ENCODE peak calls at places on chromosomes 3 and 15, in six cellular contexts. One of them, this sample, is unnamed.

GRCh38 chr3:65098400-65098799 is 410.6 kb upstream of the ADAMTS9 start:
- DNase-seq in epithelial cell of prostate: no peak
- DNase-seq in CD8-positive, alpha-beta memory T cell: no peak
- DNase-seq in ovary: no peak
- DNase-seq in fibroblast of lung: no peak
- DNase-seq in CD4-positive, alpha-beta T cell: no peak
- DNase-seq in this sample: no peak

GRCh38 chr3:174862101-174862500 is 3.0 kb downstream of the NAALADL2 start:
- DNase-seq in epithelial cell of prostate: peak; percentile 53
- DNase-seq in CD8-positive, alpha-beta memory T cell: no peak
- DNase-seq in ovary: no peak
- DNase-seq in fibroblast of lung: no peak
- DNase-seq in CD4-positive, alpha-beta T cell: no peak
- DNase-seq in this sample: no peak

GRCh38 chr15:40721716-40722115 is 26.7 kb downstream of the RAD51 start:
- DNase-seq in epithelial cell of prostate: no peak
- DNase-seq in CD8-positive, alpha-beta memory T cell: no peak
- DNase-seq in ovary: no peak
- DNase-seq in fibroblast of lung: no peak
- DNase-seq in CD4-positive, alpha-beta T cell: no peak
- DNase-seq in this sample: no peak

GRCh38 chr15:100721758-100722550 is 119.6 kb downstream of the ASB7 start:
- DNase-seq in epithelial cell of prostate: peak; percentile 100
- DNase-seq in CD8-positive, alpha-beta memory T cell: no peak
- DNase-seq in ovary: peak; percentile 87
- DNase-seq in fibroblast of lung: peak; percentile 100
- DNase-seq in CD4-positive, alpha-beta T cell: no peak
- DNase-seq in this sample: peak; percentile 99

GRCh38 chr15:42385980-42386695 is 26.8 kb downstream of the CAPN3 start:
- DNase-seq in epithelial cell of prostate: no peak
- DNase-seq in CD8-positive, alpha-beta memory T cell: no peak
- DNase-seq in ovary: no peak
- DNase-seq in fibroblast of lung: no peak
- DNase-seq in CD4-positive, alpha-beta T cell: no peak
- DNase-seq in this sample: no peak

GRCh38 chr3:152538518-152538917 is 269.8 kb downstream of the MBNL1 start:
- DNase-seq in epithelial cell of prostate: no peak
- DNase-seq in CD8-positive, alpha-beta memory T cell: no peak
- DNase-seq in ovary: no peak
- DNase-seq in fibroblast of lung: no peak
- DNase-seq in CD4-positive, alpha-beta T cell: no peak
- DNase-seq in this sample: peak; percentile 17

GRCh38 chr3:19190602-19191001 is 42.3 kb downstream of the KCNH8 start:
- DNase-seq in epithelial cell of prostate: no peak
- DNase-seq in CD8-positive, alpha-beta memory T cell: no peak
- DNase-seq in ovary: no peak
- DNase-seq in fibroblast of lung: no peak
- DNase-seq in CD4-positive, alpha-beta T cell: no peak
- DNase-seq in this sample: no peak

GRCh38 chr3:48398701-48399386 is 26.8 kb downstream of the FBXW12 start:
- DNase-seq in epithelial cell of prostate: no peak
- DNase-seq in CD8-positive, alpha-beta memory T cell: no peak
- DNase-seq in ovary: no peak
- DNase-seq in fibroblast of lung: no peak
- DNase-seq in CD4-positive, alpha-beta T cell: no peak
- DNase-seq in this sample: no peak

GRCh38 chr3:141707741-141708203 is 30.3 kb upstream of the RNF7 start:
- DNase-seq in epithelial cell of prostate: no peak
- DNase-seq in CD8-positive, alpha-beta memory T cell: no peak
- DNase-seq in ovary: no peak
- DNase-seq in fibroblast of lung: peak; percentile 75
- DNase-seq in CD4-positive, alpha-beta T cell: no peak
- DNase-seq in this sample: no peak

GRCh38 chr3:50189274-50189673 is 2.1 kb upstream of the GNAT1 start:
- DNase-seq in epithelial cell of prostate: no peak
- DNase-seq in CD8-positive, alpha-beta memory T cell: no peak
- DNase-seq in ovary: peak; percentile 68
- DNase-seq in fibroblast of lung: peak; percentile 72
- DNase-seq in CD4-positive, alpha-beta T cell: no peak
- DNase-seq in this sample: peak; percentile 76

GRCh38 chr3:34957707-34958106 is 681.6 kb upstream of the ARPP21 start:
- DNase-seq in epithelial cell of prostate: no peak
- DNase-seq in CD8-positive, alpha-beta memory T cell: no peak
- DNase-seq in ovary: no peak
- DNase-seq in fibroblast of lung: peak; percentile 92
- DNase-seq in CD4-positive, alpha-beta T cell: no peak
- DNase-seq in this sample: peak; percentile 82

GRCh38 chr3:171454026-171454425 is 6.2 kb downstream of the TNIK start:
- DNase-seq in epithelial cell of prostate: no peak
- DNase-seq in CD8-positive, alpha-beta memory T cell: no peak
- DNase-seq in ovary: no peak
- DNase-seq in fibroblast of lung: no peak
- DNase-seq in CD4-positive, alpha-beta T cell: no peak
- DNase-seq in this sample: no peak

GRCh38 chr3:173938159-173938558 is 540.6 kb downstream of the NLGN1 start:
- DNase-seq in epithelial cell of prostate: no peak
- DNase-seq in CD8-positive, alpha-beta memory T cell: no peak
- DNase-seq in ovary: no peak
- DNase-seq in fibroblast of lung: peak; percentile 73
- DNase-seq in CD4-positive, alpha-beta T cell: no peak
- DNase-seq in this sample: peak; percentile 48

GRCh38 chr3:110027446-110027845 is 690.1 kb upstream of the DPPA4 start:
- DNase-seq in epithelial cell of prostate: peak; percentile 14
- DNase-seq in CD8-positive, alpha-beta memory T cell: no peak
- DNase-seq in ovary: no peak
- DNase-seq in fibroblast of lung: peak; percentile 79
- DNase-seq in CD4-positive, alpha-beta T cell: no peak
- DNase-seq in this sample: peak; percentile 31

GRCh38 chr15:76439542-76439941 is 103.0 kb downstream of the ISL2 start:
- DNase-seq in epithelial cell of prostate: no peak
- DNase-seq in CD8-positive, alpha-beta memory T cell: no peak
- DNase-seq in ovary: no peak
- DNase-seq in fibroblast of lung: no peak
- DNase-seq in CD4-positive, alpha-beta T cell: no peak
- DNase-seq in this sample: no peak

GRCh38 chr3:122560680-122561079 is 3.4 kb downstream of the PARP9 start:
- DNase-seq in epithelial cell of prostate: no peak
- DNase-seq in CD8-positive, alpha-beta memory T cell: peak; percentile 34
- DNase-seq in ovary: peak; percentile 36
- DNase-seq in fibroblast of lung: peak; percentile 55
- DNase-seq in CD4-positive, alpha-beta T cell: peak; percentile 42
- DNase-seq in this sample: peak; percentile 68

GRCh38 chr3:37114251-37115145 is 59.9 kb downstream of the LRRFIP2 start:
- DNase-seq in epithelial cell of prostate: peak; percentile 12
- DNase-seq in CD8-positive, alpha-beta memory T cell: no peak
- DNase-seq in ovary: peak; percentile 28
- DNase-seq in fibroblast of lung: peak; percentile 91
- DNase-seq in CD4-positive, alpha-beta T cell: no peak
- DNase-seq in this sample: no peak

GRCh38 chr3:52286777-52287110 is 884 bp upstream of the GLYCTK start:
- DNase-seq in epithelial cell of prostate: no peak
- DNase-seq in CD8-positive, alpha-beta memory T cell: no peak
- DNase-seq in ovary: peak; percentile 33
- DNase-seq in fibroblast of lung: peak; percentile 37
- DNase-seq in CD4-positive, alpha-beta T cell: no peak
- DNase-seq in this sample: no peak

GRCh38 chr3:150847433-150847832 is 57.8 kb downstream of the MINDY4B start:
- DNase-seq in epithelial cell of prostate: no peak
- DNase-seq in CD8-positive, alpha-beta memory T cell: no peak
- DNase-seq in ovary: no peak
- DNase-seq in fibroblast of lung: no peak
- DNase-seq in CD4-positive, alpha-beta T cell: no peak
- DNase-seq in this sample: no peak

GRCh38 chr15:70091649-70092461 is 5.9 kb downstream of the TLE3 start:
- DNase-seq in epithelial cell of prostate: peak; percentile 81
- DNase-seq in CD8-positive, alpha-beta memory T cell: no peak
- DNase-seq in ovary: no peak
- DNase-seq in fibroblast of lung: peak; percentile 73
- DNase-seq in CD4-positive, alpha-beta T cell: no peak
- DNase-seq in this sample: no peak

GRCh38 chr15:35980719-35981118 is 434.8 kb upstream of the DPH6 start:
- DNase-seq in epithelial cell of prostate: no peak
- DNase-seq in CD8-positive, alpha-beta memory T cell: no peak
- DNase-seq in ovary: no peak
- DNase-seq in fibroblast of lung: peak; percentile 75
- DNase-seq in CD4-positive, alpha-beta T cell: no peak
- DNase-seq in this sample: no peak

GRCh38 chr3:11539218-11539617 is 104.5 kb downstream of the VGLL4 start:
- DNase-seq in epithelial cell of prostate: no peak
- DNase-seq in CD8-positive, alpha-beta memory T cell: no peak
- DNase-seq in ovary: no peak
- DNase-seq in fibroblast of lung: no peak
- DNase-seq in CD4-positive, alpha-beta T cell: no peak
- DNase-seq in this sample: no peak

GRCh38 chr15:38028869-38029268 is 94.4 kb downstream of the TMCO5A start:
- DNase-seq in epithelial cell of prostate: no peak
- DNase-seq in CD8-positive, alpha-beta memory T cell: no peak
- DNase-seq in ovary: no peak
- DNase-seq in fibroblast of lung: peak; percentile 30
- DNase-seq in CD4-positive, alpha-beta T cell: no peak
- DNase-seq in this sample: no peak

GRCh38 chr3:178703268-178703975 is 167.2 kb downstream of the KCNMB2 start:
- DNase-seq in epithelial cell of prostate: peak; percentile 84
- DNase-seq in CD8-positive, alpha-beta memory T cell: no peak
- DNase-seq in ovary: no peak
- DNase-seq in fibroblast of lung: peak; percentile 77
- DNase-seq in CD4-positive, alpha-beta T cell: no peak
- DNase-seq in this sample: peak; percentile 85

GRCh38 chr15:69395460-69395859 is 18.7 kb upstream of the KIF23 start:
- DNase-seq in epithelial cell of prostate: no peak
- DNase-seq in CD8-positive, alpha-beta memory T cell: no peak
- DNase-seq in ovary: no peak
- DNase-seq in fibroblast of lung: no peak
- DNase-seq in CD4-positive, alpha-beta T cell: no peak
- DNase-seq in this sample: no peak

GRCh38 chr15:48040166-48040817 is 80.5 kb upstream of the SLC24A5 start:
- DNase-seq in epithelial cell of prostate: no peak
- DNase-seq in CD8-positive, alpha-beta memory T cell: no peak
- DNase-seq in ovary: no peak
- DNase-seq in fibroblast of lung: peak; percentile 66
- DNase-seq in CD4-positive, alpha-beta T cell: no peak
- DNase-seq in this sample: peak; percentile 31

GRCh38 chr3:179666030-179666429 is 13.2 kb downstream of the USP13 start:
- DNase-seq in epithelial cell of prostate: no peak
- DNase-seq in CD8-positive, alpha-beta memory T cell: no peak
- DNase-seq in ovary: no peak
- DNase-seq in fibroblast of lung: no peak
- DNase-seq in CD4-positive, alpha-beta T cell: no peak
- DNase-seq in this sample: no peak

DNA sequence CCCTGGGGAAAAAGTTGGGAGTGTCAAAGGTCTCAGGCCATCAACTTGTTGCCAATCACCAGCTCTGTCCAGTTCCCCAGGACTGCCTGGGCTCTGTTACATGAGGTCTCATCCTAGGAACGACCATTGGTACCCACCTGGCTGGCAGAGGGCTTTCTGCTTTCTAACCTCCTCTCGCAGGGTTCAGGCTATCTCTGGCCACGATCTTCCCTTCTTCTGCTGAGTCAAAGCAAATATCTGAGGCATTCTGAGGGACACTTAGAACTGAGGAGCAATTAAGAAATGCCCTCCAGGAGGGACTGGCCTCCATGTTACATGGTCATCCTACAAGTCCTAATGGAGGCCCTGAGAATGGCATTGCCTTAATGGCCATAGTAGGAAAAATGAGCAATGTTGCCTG is 77.4 kb downstream of the TGFBR2 start:
- DNase-seq in epithelial cell of prostate: no peak
- DNase-seq in CD8-positive, alpha-beta memory T cell: no peak
- DNase-seq in ovary: no peak
- DNase-seq in fibroblast of lung: no peak
- DNase-seq in CD4-positive, alpha-beta T cell: no peak
- DNase-seq in this sample: no peak
- H3K27ac ChIP-seq in epithelial cell of prostate: no peak overlapping the region
- H3K27ac ChIP-seq in CD8-positive, alpha-beta memory T cell: no peak overlapping the region
- H3K27ac ChIP-seq in ovary: no peak overlapping the region
- H3K27ac ChIP-seq in fibroblast of lung: no peak overlapping the region
- H3K27ac ChIP-seq in CD4-positive, alpha-beta T cell: peak overlapping the region; percentile 17
- H3K27ac ChIP-seq in this sample: no peak overlapping the region

DNA sequence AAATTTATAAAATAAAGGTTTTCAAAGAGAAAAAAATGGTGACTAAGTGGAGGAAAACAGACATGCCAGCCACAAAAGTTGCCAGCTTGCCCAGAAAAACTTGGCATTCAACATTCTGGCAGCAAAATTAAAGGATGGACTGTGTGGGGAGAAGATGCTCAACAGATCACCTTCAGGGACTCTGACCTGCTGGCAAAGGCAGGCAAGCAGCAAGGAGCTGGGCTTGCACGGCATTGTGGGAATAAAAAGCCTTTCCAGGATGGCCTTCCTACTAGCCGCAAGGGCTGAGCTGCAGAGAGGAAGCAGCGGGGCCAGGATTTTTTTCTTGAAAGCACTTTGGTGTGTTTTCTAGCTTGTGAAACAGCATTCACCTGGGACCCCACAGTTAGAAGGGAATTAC is 101.9 kb upstream of the CACNA2D3 start:
- DNase-seq in epithelial cell of prostate: no peak
- DNase-seq in CD8-positive, alpha-beta memory T cell: no peak
- DNase-seq in ovary: no peak
- DNase-seq in fibroblast of lung: no peak
- DNase-seq in CD4-positive, alpha-beta T cell: no peak
- DNase-seq in this sample: no peak
- H3K27ac ChIP-seq in epithelial cell of prostate: no peak overlapping the region
- H3K27ac ChIP-seq in CD8-positive, alpha-beta memory T cell: no peak overlapping the region
- H3K27ac ChIP-seq in ovary: no peak overlapping the region
- H3K27ac ChIP-seq in fibroblast of lung: no peak overlapping the region
- H3K27ac ChIP-seq in CD4-positive, alpha-beta T cell: no peak overlapping the region
- H3K27ac ChIP-seq in this sample: no peak overlapping the region

DNA sequence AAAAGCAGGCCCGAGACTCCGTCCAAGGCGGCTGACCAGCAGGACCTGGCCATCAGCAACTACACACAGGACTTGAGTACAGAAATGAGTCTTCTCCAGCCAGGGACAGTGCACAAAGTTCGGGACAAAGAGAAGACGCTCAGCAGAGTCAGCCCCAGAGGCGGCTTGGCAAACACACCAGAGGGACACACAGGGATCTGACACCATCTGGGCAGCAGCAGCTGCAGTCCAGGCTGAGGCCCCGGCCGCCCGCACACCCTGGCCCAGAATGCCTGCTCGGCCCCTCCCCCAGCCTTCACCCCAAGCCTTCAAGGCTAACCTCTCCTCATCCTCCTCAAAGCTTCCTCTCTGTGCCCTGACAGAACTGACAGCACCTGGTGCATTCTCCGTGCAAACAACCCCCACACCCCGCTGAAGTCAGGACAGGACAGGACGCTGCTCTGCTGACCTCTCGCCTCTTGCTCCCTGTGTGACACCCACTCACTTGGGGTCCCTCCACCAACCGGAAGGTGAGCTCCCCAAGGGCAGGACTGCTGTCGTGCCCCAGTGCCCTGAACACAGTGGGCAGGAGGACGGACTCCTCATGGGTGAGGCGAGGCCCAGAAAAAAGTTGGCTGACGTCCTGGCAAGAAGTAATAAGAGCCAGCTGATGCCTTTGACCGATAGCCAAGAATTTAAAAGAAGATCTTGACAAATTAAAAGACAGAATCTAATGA is 61.0 kb downstream of the XXYLT1 start:
- DNase-seq in epithelial cell of prostate: no peak
- DNase-seq in CD8-positive, alpha-beta memory T cell: no peak
- DNase-seq in ovary: peak; percentile 50
- DNase-seq in fibroblast of lung: no peak
- DNase-seq in CD4-positive, alpha-beta T cell: no peak
- DNase-seq in this sample: no peak
- H3K27ac ChIP-seq in epithelial cell of prostate: no peak overlapping the region
- H3K27ac ChIP-seq in CD8-positive, alpha-beta memory T cell: no peak overlapping the region
- H3K27ac ChIP-seq in ovary: peak overlapping the region; percentile 86
- H3K27ac ChIP-seq in fibroblast of lung: peak overlapping the region; percentile 98
- H3K27ac ChIP-seq in CD4-positive, alpha-beta T cell: no peak overlapping the region
- H3K27ac ChIP-seq in this sample: peak overlapping the region; percentile 94

GRCh38 chr15:65311760-65312159 is 7.3 kb downstream of the RNU5B-1 start:
- DNase-seq in epithelial cell of prostate: no peak
- DNase-seq in CD8-positive, alpha-beta memory T cell: no peak
- DNase-seq in ovary: no peak
- DNase-seq in fibroblast of lung: no peak
- DNase-seq in CD4-positive, alpha-beta T cell: no peak
- DNase-seq in this sample: no peak
- H3K27ac ChIP-seq in epithelial cell of prostate: no peak overlapping the region
- H3K27ac ChIP-seq in CD8-positive, alpha-beta memory T cell: no peak overlapping the region
- H3K27ac ChIP-seq in ovary: no peak overlapping the region
- H3K27ac ChIP-seq in fibroblast of lung: no peak overlapping the region
- H3K27ac ChIP-seq in CD4-positive, alpha-beta T cell: no peak overlapping the region
- H3K27ac ChIP-seq in this sample: no peak overlapping the region

This sample was measured in brain microvascular endothelial cell.